ENCODE peak calls at places on chromosomes 4 and X, in five cellular contexts. K is H1, G is K562, E is HCT116, A is GM12878. C is an unnamed sample.
A peak's percentile ranks its signal among the peaks of the same experiment; 100 is the strongest.

GRCh38 chr4:78308517-78308916 is 243.1 kb upstream of the ANXA3 start:
- DNase-seq in G (no peak), K (no peak), E (no peak), A (no peak), C (no peak)

GRCh38 chr4:160091631-160092030 is 988.8 kb downstream of the RAPGEF2 start:
- DNase-seq in E (no peak), K (no peak), A (no peak), G (no peak), C (no peak)

GRCh38 chrX:103356023-103356798 is at the start of gene TCEAL9:
- DNase-seq in G (peak; percentile 69), A (no peak), K (no peak), E (peak; percentile 29), C (peak; percentile 51)

GRCh38 chrX:110853610-110854009 is 58.0 kb upstream of the CHRDL1 start:
- DNase-seq in K (no peak), A (no peak), E (no peak), G (no peak), C (no peak)

GRCh38 chr4:71907782-71908181 is 123.9 kb upstream of the GC start:
- DNase-seq in G (no peak), E (no peak), K (no peak), A (no peak), C (no peak)

GRCh38 chrX:129706395-129707072 is 32.2 kb upstream of the XPNPEP2 start:
- DNase-seq in K (no peak), A (no peak), G (no peak), E (no peak), C (no peak)

GRCh38 chr4:4554234-4554633 is 12.4 kb upstream of the STX18 start:
- DNase-seq in K (no peak), G (no peak), A (no peak), E (no peak), C (no peak)

GRCh38 chr4:176242764-176243347 is 26.2 kb downstream of the ASB5 start:
- DNase-seq in K (no peak), G (no peak), E (no peak), A (no peak), C (no peak)

GRCh38 chrX:35699642-35700041 is 98.5 kb upstream of the MAGEB16 start:
- DNase-seq in K (no peak), A (no peak), G (no peak), E (no peak), C (no peak)

GRCh38 chr4:7387925-7388324 is 46.8 kb downstream of the PSAPL1 start:
- DNase-seq in G (no peak), A (no peak), K (no peak), E (no peak), C (no peak)

GRCh38 chr4:37847311-37847710 is 20.8 kb downstream of the PGM2 start:
- DNase-seq in G (no peak), A (no peak), K (no peak), E (no peak), C (no peak)

GRCh38 chr4:98802673-98803286 is 126.2 kb downstream of the EIF4E start:
- DNase-seq in K (no peak), A (no peak), G (no peak), E (no peak), C (no peak)

GRCh38 chrX:100687546-100687945 is 43.5 kb downstream of the SRPX2 start:
- DNase-seq in K (no peak), E (no peak), A (no peak), G (no peak), C (no peak)

GRCh38 chr4:88341227-88342192 is 37.1 kb upstream of the HERC6 start:
- DNase-seq in E (no peak), A (no peak), G (no peak), K (no peak), C (peak; percentile 10)

GRCh38 chrX:120857240-120857639 is 18.4 kb downstream of the CT47B1 start:
- DNase-seq in A (no peak), G (no peak), K (peak; percentile 29), E (peak; percentile 7), C (no peak)

GRCh38 chrX:103656623-103657022 is 27.8 kb downstream of the TCEAL1 start:
- DNase-seq in G (no peak), E (peak; percentile 60), A (no peak), K (no peak), C (no peak)

GRCh38 chrX:37441377-37441776 is 92.2 kb downstream of the PRRG1 start:
- DNase-seq in G (no peak), A (no peak), K (no peak), E (no peak), C (no peak)

GRCh38 chrX:37434362-37434761 is 85.2 kb downstream of the PRRG1 start:
- DNase-seq in K (no peak), A (no peak), E (no peak), G (no peak), C (no peak)

GRCh38 chrX:37437160-37437559 is 88.0 kb downstream of the PRRG1 start:
- DNase-seq in K (no peak), A (no peak), G (no peak), E (no peak), C (no peak)
- TF ChIP-seq ATF3 in K (no peak), A (no peak), G (no peak), E (no peak), C (no peak)

GRCh38 chr4:80610845-80611244 is 275.3 kb downstream of the CFAP299 start:
- DNase-seq in A (peak; percentile 63), G (no peak), K (no peak), E (no peak), C (no peak)
- TF ChIP-seq JUND in A (no peak), G (no peak), K (no peak), E (no peak), C (no peak)

GRCh38 chrX:74925210-74926088 is at the start of gene NEXMIF:
- DNase-seq in K (no peak), E (no peak), A (no peak), G (no peak), C (peak; percentile 6)
- TF ChIP-seq ATF3 in K (no peak), E (no peak), A (no peak), G (no peak), C (no peak)

DNA sequence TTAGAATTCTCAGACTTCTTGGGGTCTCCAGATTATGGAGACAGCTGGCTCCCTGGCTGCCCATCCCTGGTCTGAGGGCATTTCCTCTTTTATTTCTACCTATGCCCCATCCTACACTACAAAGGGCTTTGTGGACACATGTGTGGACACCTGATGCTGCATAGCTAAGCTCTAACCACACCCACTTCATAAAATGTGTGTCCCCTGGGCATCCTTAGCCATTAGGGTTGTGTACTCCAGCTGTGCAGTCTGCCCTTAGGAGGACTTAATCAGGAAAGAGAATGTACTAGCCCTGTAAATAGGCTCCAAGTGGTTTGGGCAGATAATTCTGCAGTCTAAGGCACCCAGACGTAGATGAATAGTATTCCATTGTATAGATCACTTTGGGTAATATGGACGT is 47.0 kb downstream of the COQ2 start:
- DNase-seq in A (no peak), E (no peak), K (no peak), G (peak; percentile 14), C (no peak)
- TF ChIP-seq JUND in A (no peak), E (no peak), K (no peak), G (no peak), C (no peak)

DNA sequence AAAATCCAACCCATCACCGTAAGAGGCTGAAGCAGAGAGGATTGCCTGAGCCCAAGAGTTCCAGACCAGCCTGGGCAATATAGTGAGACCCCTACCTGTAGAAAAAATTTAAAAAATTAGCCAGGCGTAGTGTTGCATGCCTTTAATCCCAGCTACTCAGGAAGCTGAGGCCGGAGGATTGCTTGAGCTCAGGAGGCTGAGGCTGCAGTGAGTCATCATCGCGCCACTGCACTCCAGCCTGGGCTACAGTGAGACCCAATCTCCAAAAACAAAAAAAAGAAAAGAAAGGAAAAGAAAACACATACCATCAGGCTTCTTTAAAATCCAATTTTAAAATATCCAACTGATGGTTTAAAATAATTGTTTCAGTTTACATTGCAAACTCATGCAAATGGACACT is 23.8 kb upstream of the TENM3 start:
- DNase-seq in G (no peak), K (no peak), E (no peak), A (no peak), C (no peak)
- TF ChIP-seq ATF3 in G (no peak), K (no peak), E (no peak), A (no peak), C (no peak)

GRCh38 chrX:11665144-11666040 is at the start of gene ARHGAP6:
- DNase-seq in E (no peak), K (no peak), A (no peak), G (no peak), C (no peak)
- TF ChIP-seq JUND in E (no peak), K (no peak), A (no peak), G (no peak), C (no peak)

GRCh38 chr4:113043591-113043990 is 5.9 kb upstream of the ANK2 start:
- DNase-seq in A (no peak), E (no peak), K (no peak), G (no peak), C (no peak)
- TF ChIP-seq ATF3 in A (no peak), E (no peak), K (no peak), G (no peak), C (no peak)

GRCh38 chr4:55248756-55249155 is 97.3 kb upstream of the SRD5A3 start:
- DNase-seq in A (no peak), G (no peak), K (no peak), E (no peak), C (no peak)

GRCh38 chr4:55249476-55249875 is 96.6 kb upstream of the SRD5A3 start:
- DNase-seq in A (no peak), G (no peak), K (no peak), E (no peak), C (no peak)

GRCh38 chr4:55253911-55254593 is 92.0 kb upstream of the SRD5A3 start:
- DNase-seq in E (no peak), A (no peak), G (no peak), K (no peak), C (no peak)

GRCh38 chr4:55251352-55251751 is 94.7 kb upstream of the SRD5A3 start:
- DNase-seq in E (no peak), G (no peak), A (no peak), K (no peak), C (no peak)

DNA sequence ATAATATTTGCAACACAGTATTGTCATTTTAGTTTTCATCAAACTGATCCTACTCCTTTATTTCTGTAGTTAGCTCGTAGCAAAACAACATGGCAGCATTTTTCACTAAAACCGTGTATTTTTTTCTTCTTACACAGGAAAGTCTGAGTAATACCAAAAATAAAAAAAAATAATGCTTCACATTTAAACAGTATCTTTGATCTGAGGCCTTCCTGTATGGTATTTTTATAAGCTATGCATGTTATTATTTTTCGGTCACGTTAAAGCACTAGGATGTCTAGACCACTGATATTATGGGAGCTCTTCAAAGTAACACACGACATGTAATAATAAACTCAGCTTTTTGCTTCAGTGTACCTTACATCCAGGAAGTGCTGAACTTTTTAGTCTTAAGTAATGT is 94.1 kb upstream of the SRD5A3 start:
- DNase-seq in K (no peak), A (no peak), E (no peak), G (no peak), C (no peak)
- TF ChIP-seq JUND in K (no peak), A (no peak), E (no peak), G (no peak), C (no peak)

GRCh38 chrX:38142598-38142997 is 78.1 kb downstream of the SRPX start:
- DNase-seq in K (no peak), G (no peak), A (no peak), E (no peak), C (no peak)
- TF ChIP-seq ATF3 in K (no peak), G (no peak), A (no peak), E (no peak), C (no peak)